ENCODE peak calls at places on chromosome 17, in eight cellular contexts. M, A, I, V, N, P, D and Q are unnamed samples.

GRCh38 chr17:4365628-4366311 is 705 bp downstream of the UBE2G1 start:
- DNase-seq in N (peak), I (no peak), P (peak), A (no peak), D (no peak), M (peak), V (no peak), Q (no peak)

GRCh38 chr17:78674156-78674555 is 97.0 kb upstream of the DNAH17 start:
- DNase-seq in P (no peak), N (no peak), D (no peak), I (no peak), V (no peak), A (no peak), M (no peak), Q (no peak)

GRCh38 chr17:82962163-82962720 is 117.2 kb upstream of the METRNL start:
- DNase-seq in P (peak), D (peak), N (peak), V (no peak), M (no peak), I (no peak), A (no peak), Q (no peak)

GRCh38 chr17:17670701-17671319 is 10.4 kb upstream of the RAI1 start:
- DNase-seq in M (no peak), A (no peak), I (no peak), N (no peak), D (no peak), P (no peak), V (no peak), Q (no peak)

GRCh38 chr17:49984283-49984682 is 10.7 kb downstream of the DLX3 start:
- DNase-seq in M (peak), I (no peak), V (no peak), A (no peak), N (no peak), D (no peak), P (no peak), Q (no peak)

GRCh38 chr17:44672479-44673093 is 16.3 kb downstream of the MEIOC start:
- DNase-seq in N (no peak), A (no peak), P (peak), M (no peak), V (no peak), D (no peak), I (no peak), Q (no peak)

GRCh38 chr17:57084802-57085447 is at the start of gene AKAP1:
- DNase-seq in A (peak), M (peak), N (peak), I (peak), V (peak), D (peak), P (peak), Q (peak)

GRCh38 chr17:7888184-7888920 is at the start of gene CHD3:
- DNase-seq in I (peak), A (no peak), D (no peak), N (peak), V (peak), P (peak), M (peak), Q (no peak)

GRCh38 chr17:83064732-83065659 is 14.4 kb upstream of the METRNL start:
- DNase-seq in D (no peak), N (peak), M (peak), A (no peak), V (peak), P (no peak), I (no peak), Q (no peak)

GRCh38 chr17:44203731-44204452 is 4.2 kb upstream of the ATXN7L3 start:
- DNase-seq in M (peak), V (no peak), A (no peak), N (peak), I (peak), D (no peak), P (peak), Q (no peak)

GRCh38 chr17:77382966-77383612 is 242.3 kb downstream of the SEC14L1 start:
- DNase-seq in N (no peak), P (peak), I (no peak), V (no peak), D (peak), A (no peak), M (no peak), Q (no peak)

GRCh38 chr17:35368086-35368824 is 5.2 kb downstream of the SLFN11 start:
- DNase-seq in P (no peak), I (peak), V (no peak), D (no peak), A (no peak), M (peak), N (no peak), Q (no peak)

GRCh38 chr17:40648326-40648968 is 829 bp upstream of the SMARCE1 start:
- DNase-seq in N (no peak), V (no peak), A (no peak), P (no peak), I (no peak), D (peak), M (no peak), Q (no peak)

GRCh38 chr17:73286863-73287296 is 24.9 kb downstream of the CDC42EP4 start:
- DNase-seq in P (no peak), D (peak), I (no peak), M (no peak), V (no peak), N (no peak), A (no peak), Q (no peak)

GRCh38 chr17:28949185-28950016 is 1.9 kb downstream of the PHF12 start:
- DNase-seq in D (no peak), P (peak), V (peak), N (peak), M (peak), I (peak), A (no peak), Q (no peak)

GRCh38 chr17:81033535-81034167 is 1.3 kb upstream of the BAIAP2 start:
- DNase-seq in I (no peak), N (no peak), V (no peak), D (no peak), P (no peak), M (no peak), A (no peak), Q (no peak)

GRCh38 chr17:63445571-63446217 is 412 bp downstream of the CYB561 start:
- DNase-seq in I (no peak), M (peak), D (peak), V (no peak), A (no peak), P (peak), N (no peak), Q (peak)

GRCh38 chr17:80265205-80266068 is 4.8 kb downstream of the RNF213 start:
- DNase-seq in V (no peak), D (peak), I (peak), M (no peak), P (no peak), N (peak), A (no peak), Q (no peak)

GRCh38 chr17:31745964-31746650 is 112.9 kb downstream of the COPRS start:
- DNase-seq in P (no peak), M (no peak), V (no peak), N (no peak), D (no peak), I (no peak), A (no peak), Q (no peak)

GRCh38 chr17:12133183-12133582 is 112.5 kb downstream of the MAP2K4 start:
- DNase-seq in A (no peak), P (peak), M (no peak), I (no peak), V (no peak), D (peak), N (no peak), Q (no peak)

GRCh38 chr17:44312396-44313104 is 4.1 kb downstream of the RUNDC3A start:
- DNase-seq in P (no peak), A (no peak), M (no peak), D (no peak), I (no peak), N (no peak), V (no peak), Q (no peak)

GRCh38 chr17:31564883-31565297 is 173.4 kb downstream of the RAB11FIP4 start:
- DNase-seq in N (no peak), I (no peak), P (peak), M (peak), D (peak), V (no peak), A (no peak), Q (no peak)

GRCh38 chr17:79033741-79034501 is 10.0 kb downstream of the C1QTNF1 start:
- DNase-seq in I (no peak), M (no peak), D (no peak), V (no peak), N (peak), A (no peak), P (no peak), Q (no peak)

GRCh38 chr17:63477471-63478440 is 895 bp downstream of the ACE start:
- DNase-seq in M (peak), V (no peak), D (no peak), P (peak), A (no peak), I (no peak), N (no peak), Q (no peak)

GRCh38 chr17:19533718-19534561 is at the start of gene SLC47A1:
- DNase-seq in M (peak), P (peak), D (no peak), A (no peak), I (peak), V (no peak), N (peak), Q (no peak)

GRCh38 chr17:19724501-19725420 is 8.4 kb upstream of the SLC47A2 start:
- DNase-seq in A (no peak), M (peak), P (no peak), V (peak), N (peak), I (peak), D (no peak), Q (no peak)

GRCh38 chr17:39144414-39144813 is 7.0 kb downstream of the PLXDC1 start:
- DNase-seq in V (peak), N (no peak), A (peak), I (no peak), M (no peak), D (peak), P (peak), Q (no peak)

GRCh38 chr17:44213403-44214229 is 5.9 kb downstream of the UBTF start:
- DNase-seq in A (no peak), I (no peak), D (no peak), M (no peak), P (no peak), N (no peak), V (no peak), Q (no peak)

GRCh38 chr17:73197141-73197540 is 4.3 kb downstream of the COG1 start:
- DNase-seq in P (no peak), I (no peak), A (no peak), N (no peak), V (no peak), D (no peak), M (no peak), Q (no peak)

GRCh38 chr17:60461584-60461983 is 39.3 kb downstream of the CHCT1 start:
- DNase-seq in P (no peak), M (no peak), I (no peak), A (no peak), V (no peak), N (no peak), D (no peak), Q (no peak)

GRCh38 chr17:794876-795275 is 12.7 kb downstream of the MRM3 start:
- DNase-seq in P (peak), M (peak), N (peak), V (peak), A (no peak), I (peak), D (peak), Q (peak)